ENCODE peak calls at places on chromosomes 4 and X, in nine cellular contexts. One of them, this sample, is unnamed.

GRCh38 chrX:140250363-140250762 is 254.5 kb downstream of the SOX3 start:
- DNase-seq in frontal cortex: no peak
- DNase-seq in heart left ventricle: no peak
- DNase-seq in occipital lobe: no peak
- DNase-seq in sciatic nerve: no peak
- DNase-seq in nephron progenitor cell: no peak
- DNase-seq in activated B cell treated with CpG ODN at 0.5 μM for 24 hours: no peak
- DNase-seq in posterior cingulate gyrus: no peak
- DNase-seq in stimulated activated naive CD8-positive, alpha-beta T cell treated with anti-CD3 and anti-CD28 coated beads, Interleukin-15, amount 100 ng/mL, for 72 hours: no peak
- DNase-seq in this sample: no peak

GRCh38 chr4:79249879-79250503 is 75.9 kb downstream of the NAA11 start:
- DNase-seq in frontal cortex: no peak
- DNase-seq in heart left ventricle: no peak
- DNase-seq in occipital lobe: no peak
- DNase-seq in sciatic nerve: no peak
- DNase-seq in nephron progenitor cell: no peak
- DNase-seq in activated B cell treated with CpG ODN at 0.5 μM for 24 hours: no peak
- DNase-seq in posterior cingulate gyrus: no peak
- DNase-seq in stimulated activated naive CD8-positive, alpha-beta T cell treated with anti-CD3 and anti-CD28 coated beads, Interleukin-15, amount 100 ng/mL, for 72 hours: no peak
- DNase-seq in this sample: no peak

GRCh38 chr4:1235381-1236102 is 13.4 kb downstream of the CTBP1 start:
- DNase-seq in frontal cortex: no peak
- DNase-seq in heart left ventricle: no peak
- DNase-seq in occipital lobe: no peak
- DNase-seq in sciatic nerve: peak; percentile 47
- DNase-seq in nephron progenitor cell: no peak
- DNase-seq in activated B cell treated with CpG ODN at 0.5 μM for 24 hours: no peak
- DNase-seq in posterior cingulate gyrus: peak; percentile 3
- DNase-seq in stimulated activated naive CD8-positive, alpha-beta T cell treated with anti-CD3 and anti-CD28 coated beads, Interleukin-15, amount 100 ng/mL, for 72 hours: no peak
- DNase-seq in this sample: peak; percentile 23

GRCh38 chrX:41468647-41469323 is 21.6 kb downstream of the NYX start:
- DNase-seq in frontal cortex: no peak
- DNase-seq in heart left ventricle: peak; percentile 41
- DNase-seq in occipital lobe: no peak
- DNase-seq in sciatic nerve: no peak
- DNase-seq in nephron progenitor cell: no peak
- DNase-seq in activated B cell treated with CpG ODN at 0.5 μM for 24 hours: no peak
- DNase-seq in posterior cingulate gyrus: no peak
- DNase-seq in stimulated activated naive CD8-positive, alpha-beta T cell treated with anti-CD3 and anti-CD28 coated beads, Interleukin-15, amount 100 ng/mL, for 72 hours: no peak
- DNase-seq in this sample: no peak

GRCh38 chr4:25844957-25845712 is 17.7 kb downstream of the SEL1L3 start:
- DNase-seq in frontal cortex: no peak
- DNase-seq in heart left ventricle: no peak
- DNase-seq in occipital lobe: no peak
- DNase-seq in sciatic nerve: no peak
- DNase-seq in nephron progenitor cell: no peak
- DNase-seq in activated B cell treated with CpG ODN at 0.5 μM for 24 hours: no peak
- DNase-seq in posterior cingulate gyrus: no peak
- DNase-seq in stimulated activated naive CD8-positive, alpha-beta T cell treated with anti-CD3 and anti-CD28 coated beads, Interleukin-15, amount 100 ng/mL, for 72 hours: no peak
- DNase-seq in this sample: no peak

GRCh38 chr4:47882228-47882627 is 32.2 kb downstream of the NFXL1 start:
- DNase-seq in frontal cortex: no peak
- DNase-seq in heart left ventricle: no peak
- DNase-seq in occipital lobe: no peak
- DNase-seq in sciatic nerve: no peak
- DNase-seq in nephron progenitor cell: no peak
- DNase-seq in activated B cell treated with CpG ODN at 0.5 μM for 24 hours: no peak
- DNase-seq in posterior cingulate gyrus: no peak
- DNase-seq in stimulated activated naive CD8-positive, alpha-beta T cell treated with anti-CD3 and anti-CD28 coated beads, Interleukin-15, amount 100 ng/mL, for 72 hours: no peak
- DNase-seq in this sample: no peak

GRCh38 chrX:13110427-13111324 is 66.3 kb upstream of the FAM9C start:
- DNase-seq in frontal cortex: no peak
- DNase-seq in heart left ventricle: peak; percentile 42
- DNase-seq in occipital lobe: no peak
- DNase-seq in sciatic nerve: no peak
- DNase-seq in nephron progenitor cell: no peak
- DNase-seq in activated B cell treated with CpG ODN at 0.5 μM for 24 hours: no peak
- DNase-seq in posterior cingulate gyrus: no peak
- DNase-seq in stimulated activated naive CD8-positive, alpha-beta T cell treated with anti-CD3 and anti-CD28 coated beads, Interleukin-15, amount 100 ng/mL, for 72 hours: no peak
- DNase-seq in this sample: no peak

GRCh38 chrX:52574416-52575275 is 57.8 kb upstream of the XAGE1B start:
- DNase-seq in frontal cortex: peak; percentile 2
- DNase-seq in heart left ventricle: no peak
- DNase-seq in occipital lobe: no peak
- DNase-seq in sciatic nerve: no peak
- DNase-seq in nephron progenitor cell: peak; percentile 25
- DNase-seq in activated B cell treated with CpG ODN at 0.5 μM for 24 hours: no peak
- DNase-seq in posterior cingulate gyrus: peak; percentile 15
- DNase-seq in stimulated activated naive CD8-positive, alpha-beta T cell treated with anti-CD3 and anti-CD28 coated beads, Interleukin-15, amount 100 ng/mL, for 72 hours: peak; percentile 8
- DNase-seq in this sample: no peak

GRCh38 chr4:128980816-128981326 is 112.5 kb downstream of the SCLT1 start:
- DNase-seq in frontal cortex: no peak
- DNase-seq in heart left ventricle: no peak
- DNase-seq in occipital lobe: no peak
- DNase-seq in sciatic nerve: no peak
- DNase-seq in nephron progenitor cell: no peak
- DNase-seq in activated B cell treated with CpG ODN at 0.5 μM for 24 hours: no peak
- DNase-seq in posterior cingulate gyrus: no peak
- DNase-seq in stimulated activated naive CD8-positive, alpha-beta T cell treated with anti-CD3 and anti-CD28 coated beads, Interleukin-15, amount 100 ng/mL, for 72 hours: no peak
- DNase-seq in this sample: no peak

GRCh38 chrX:38293741-38294140 is 33.6 kb downstream of the RPGR start:
- DNase-seq in frontal cortex: no peak
- DNase-seq in heart left ventricle: no peak
- DNase-seq in occipital lobe: no peak
- DNase-seq in sciatic nerve: no peak
- DNase-seq in nephron progenitor cell: no peak
- DNase-seq in activated B cell treated with CpG ODN at 0.5 μM for 24 hours: no peak
- DNase-seq in posterior cingulate gyrus: no peak
- DNase-seq in stimulated activated naive CD8-positive, alpha-beta T cell treated with anti-CD3 and anti-CD28 coated beads, Interleukin-15, amount 100 ng/mL, for 72 hours: no peak
- DNase-seq in this sample: no peak